ENCODE peak calls at places on chromosome 12, in seven cellular contexts. Y is fibroblast of lung, V is testis, B is cardiac muscle cell, O is colonic mucosa, P is OCI-LY7, K is Panc1. J is an unnamed sample.

GRCh38 chr12:52910248-52910883 is 5.5 kb upstream of the KRT8 start:
- DNase-seq in Y (no peak), O (no peak), B (no peak), V (no peak), P (no peak), K (no peak), J (no peak)

GRCh38 chr12:103908246-103908541 is 22.0 kb upstream of the HSP90B1 start:
- DNase-seq in B (no peak), P (no peak), O (no peak), V (no peak), K (no peak), Y (no peak), J (no peak)

GRCh38 chr12:131830335-131831020 is 2.3 kb downstream of the MMP17 start:
- DNase-seq in P (peak; percentile 14), O (peak; percentile 53), B (peak; percentile 93), K (no peak), V (peak; percentile 89), Y (peak; percentile 81), J (peak; percentile 86)

GRCh38 chr12:12983420-12984035 is 16.5 kb downstream of the HEBP1 start:
- DNase-seq in O (peak; percentile 42), V (peak; percentile 28), B (peak; percentile 78), K (no peak), Y (peak; percentile 50), P (no peak), J (no peak)

GRCh38 chr12:47785887-47786661 is 13.0 kb downstream of the SLC48A1 start:
- DNase-seq in K (no peak), V (no peak), Y (no peak), O (no peak), P (no peak), B (no peak), J (no peak)

GRCh38 chr12:121240484-121241202 is 30.7 kb downstream of the P2RX4 start:
- DNase-seq in V (peak; percentile 80), K (no peak), P (no peak), O (peak; percentile 53), B (peak; percentile 89), Y (peak; percentile 8), J (peak; percentile 79)

GRCh38 chr12:26680724-26681455 is 152.1 kb downstream of the ITPR2 start:
- DNase-seq in V (no peak), Y (peak; percentile 64), B (peak; percentile 62), K (no peak), P (no peak), O (no peak), J (no peak)

GRCh38 chr12:33000016-33000415 is 103.4 kb upstream of the PKP2 start:
- DNase-seq in P (no peak), V (no peak), B (no peak), Y (no peak), K (no peak), O (no peak), J (no peak)

GRCh38 chr12:90120627-90121026 is 412.0 kb upstream of the ATP2B1 start:
- DNase-seq in K (no peak), V (no peak), P (peak; percentile 31), Y (no peak), B (no peak), O (no peak), J (no peak)

GRCh38 chr12:58502236-58502635 is 418.1 kb downstream of the LRIG3 start:
- DNase-seq in B (no peak), Y (peak; percentile 69), V (no peak), K (no peak), O (no peak), P (no peak), J (no peak)

GRCh38 chr12:58596381-58596780 is 323.9 kb downstream of the LRIG3 start:
- DNase-seq in B (no peak), V (no peak), K (no peak), O (no peak), Y (no peak), P (no peak), J (no peak)

GRCh38 chr12:106309671-106310313 is 7.3 kb downstream of the TCP11L2 start:
- DNase-seq in Y (peak; percentile 94), B (peak; percentile 78), K (no peak), P (no peak), O (no peak), V (no peak), J (no peak)

GRCh38 chr12:91931110-91931509 is 214.5 kb downstream of the BTG1 start:
- DNase-seq in V (peak; percentile 38), B (no peak), P (no peak), Y (no peak), K (no peak), O (peak; percentile 74), J (no peak)

GRCh38 chr12:100672075-100672592 is 98.7 kb downstream of the GAS2L3 start:
- DNase-seq in B (no peak), K (peak; percentile 35), V (peak; percentile 41), P (peak; percentile 35), Y (no peak), O (peak; percentile 31), J (no peak)

GRCh38 chr12:52221912-52222457 is 11.1 kb upstream of the KRT7 start:
- DNase-seq in P (peak; percentile 48), V (peak; percentile 67), O (peak; percentile 81), Y (peak; percentile 39), B (peak; percentile 62), K (no peak), J (peak; percentile 50)

GRCh38 chr12:12736759-12737676 is 19.9 kb downstream of the CDKN1B start:
- DNase-seq in B (peak; percentile 60), K (no peak), V (no peak), P (peak; percentile 70), Y (peak; percentile 91), O (no peak), J (no peak)

DNA sequence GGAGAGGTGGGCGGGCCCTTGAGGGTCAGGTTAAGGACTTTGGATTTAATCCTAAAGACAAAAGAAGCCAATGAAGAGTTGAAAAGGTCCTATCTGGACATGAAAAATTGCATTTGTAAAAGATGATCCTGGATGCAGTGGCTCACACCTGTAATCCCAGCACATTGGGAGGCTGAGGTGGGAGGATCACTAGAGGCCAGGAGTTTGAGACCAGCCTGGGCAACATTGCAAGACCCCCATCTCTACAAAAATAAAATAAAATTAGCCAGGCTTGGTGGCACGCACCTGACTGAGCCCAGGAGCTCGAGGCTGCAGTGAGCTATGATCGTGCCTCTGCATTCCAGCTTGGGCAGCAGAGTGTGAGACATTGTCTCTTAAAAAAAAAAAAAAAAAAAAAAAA is 2.4 kb upstream of the SLC41A2 start:
- DNase-seq in Y (no peak), P (no peak), B (no peak), O (no peak), K (no peak), V (no peak), J (no peak)
- H3K4me3 ChIP-seq in Y (no peak overlapping the region), P (no peak overlapping the region), B (no peak overlapping the region), O (no peak overlapping the region), K (no peak overlapping the region), V (no peak overlapping the region), J (no peak overlapping the region)

GRCh38 chr12:45732250-45732649 is 2.7 kb downstream of the ARID2 start:
- DNase-seq in K (no peak), O (no peak), B (no peak), V (no peak), P (peak; percentile 66), Y (peak; percentile 46), J (no peak)
- H3K27ac ChIP-seq in K (peak overlapping the region; percentile 97), O (peak overlapping the region; percentile 96), B (peak overlapping the region; percentile 98), V (peak overlapping the region; percentile 97), P (peak overlapping the region; percentile 97), Y (peak overlapping the region; percentile 6), J (peak overlapping the region; percentile 99)

DNA sequence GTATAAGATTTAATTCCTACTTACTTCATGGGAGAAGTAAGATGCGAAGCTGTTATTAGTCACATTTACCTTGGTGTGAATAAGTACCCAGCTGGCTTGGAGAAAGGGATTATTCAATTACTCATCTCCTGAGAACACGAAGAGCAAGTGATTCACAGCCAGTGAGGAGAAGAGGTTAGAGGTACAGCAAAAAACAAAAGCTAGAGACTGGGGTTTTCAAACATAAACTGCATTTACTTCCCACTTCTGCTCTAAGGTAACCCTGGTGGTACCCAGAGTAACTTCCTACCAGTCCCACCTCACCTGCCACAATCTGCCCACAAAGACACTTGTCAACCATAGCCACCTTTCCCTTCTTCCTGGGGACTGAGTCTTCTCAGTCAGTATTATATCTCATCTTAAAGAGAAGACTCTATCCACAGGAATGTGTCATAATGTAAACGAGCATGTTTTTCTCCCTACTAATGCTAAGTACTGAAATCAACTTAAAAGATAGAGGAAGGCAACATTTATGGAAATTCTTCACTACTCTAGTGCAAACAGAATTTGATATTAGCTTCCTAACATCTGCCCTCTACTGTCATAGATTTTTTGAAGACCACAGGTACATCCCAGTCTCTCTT is 6.0 kb upstream of the IL22 start:
- DNase-seq in O (no peak), K (peak; percentile 43), Y (peak; percentile 96), P (no peak), B (peak; percentile 44), V (no peak), J (no peak)
- H3K4me3 ChIP-seq in O (no peak overlapping the region), K (no peak overlapping the region), Y (no peak overlapping the region), P (no peak overlapping the region), B (no peak overlapping the region), V (no peak overlapping the region), J (no peak overlapping the region)

GRCh38 chr12:15196221-15196620 is 25.0 kb downstream of the RERG start:
- DNase-seq in P (no peak), K (no peak), B (no peak), Y (no peak), O (no peak), V (no peak), J (no peak)

GRCh38 chr12:15200703-15201102 is 20.5 kb downstream of the RERG start:
- DNase-seq in O (no peak), K (no peak), V (no peak), B (no peak), Y (no peak), P (no peak), J (no peak)

GRCh38 chr12:15201456-15201855 is 19.8 kb downstream of the RERG start:
- DNase-seq in B (no peak), Y (no peak), P (no peak), O (no peak), K (no peak), V (no peak), J (no peak)

GRCh38 chr12:15196678-15197267 is 24.4 kb downstream of the RERG start:
- DNase-seq in V (no peak), K (no peak), P (no peak), Y (no peak), B (no peak), O (no peak), J (no peak)

GRCh38 chr12:15199886-15200285 is 21.3 kb downstream of the RERG start:
- DNase-seq in B (no peak), P (no peak), O (no peak), Y (no peak), K (no peak), V (no peak), J (no peak)
- H3K27ac ChIP-seq in B (no peak overlapping the region), P (no peak overlapping the region), O (no peak overlapping the region), Y (no peak overlapping the region), K (no peak overlapping the region), V (no peak overlapping the region), J (no peak overlapping the region)

DNA sequence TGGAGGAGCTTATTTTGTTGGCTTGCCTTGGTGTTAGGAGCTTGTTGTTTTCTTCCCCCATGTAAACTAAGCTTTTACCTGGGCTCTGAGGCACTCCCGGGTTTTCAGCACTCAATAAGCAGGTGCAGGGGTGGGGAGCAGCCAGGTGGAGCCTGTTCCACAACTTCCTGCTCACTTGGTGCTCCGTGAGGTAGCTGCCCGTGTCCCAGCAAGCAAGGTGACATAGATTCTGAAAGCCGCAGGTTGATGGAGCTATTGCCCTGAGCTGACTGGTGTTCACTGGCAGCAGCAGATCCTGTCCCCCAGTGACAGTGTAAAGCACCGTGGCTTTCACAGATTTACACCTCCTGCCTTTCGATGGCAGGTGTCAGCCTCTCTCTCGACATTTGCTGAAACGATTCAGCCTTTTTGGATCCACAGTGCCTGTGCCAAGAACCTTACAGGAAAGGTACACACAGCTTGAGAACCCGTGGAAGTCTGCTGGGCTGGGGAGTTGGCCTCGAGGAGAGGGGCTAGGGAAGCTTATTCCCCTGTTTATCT is 295.7 kb upstream of the FKBP4 start:
- DNase-seq in Y (no peak), V (no peak), K (no peak), P (peak; percentile 1), O (peak; percentile 55), B (no peak), J (no peak)
- H3K4me3 ChIP-seq in Y (no peak overlapping the region), V (no peak overlapping the region), K (no peak overlapping the region), P (no peak overlapping the region), O (no peak overlapping the region), B (no peak overlapping the region), J (no peak overlapping the region)